ENCODE peak calls at places on chromosomes 1 and 21, in eight cellular contexts. W is coronary artery, K is osteocyte, O is uterus, F is GM06990, Q is DND-41, C is AG09319, R is fibroblast of pulmonary artery. Y is an unnamed sample.

GRCh38 chr1:206816390-206817287 is 44.3 kb upstream of the IL10 start:
- DNase-seq in O (peak), C (no peak), K (no peak), F (peak), W (no peak), Q (no peak), R (peak), Y (no peak)

GRCh38 chr1:212514782-212515181 is 82.1 kb downstream of the NENF start:
- DNase-seq in C (no peak), O (no peak), F (no peak), W (no peak), Q (no peak), R (no peak), K (no peak), Y (peak)

GRCh38 chr1:177355575-177355974 is 184.8 kb downstream of the BRINP2 start:
- DNase-seq in W (no peak), F (no peak), O (no peak), Q (peak), R (peak), K (no peak), C (no peak), Y (peak)

GRCh38 chr1:244918422-244919319 is 54.3 kb upstream of the HNRNPU start:
- DNase-seq in W (no peak), O (peak), Q (peak), F (peak), K (no peak), R (peak), C (no peak), Y (peak)

GRCh38 chr1:30955448-30956015 is 47.0 kb upstream of the SDC3 start:
- DNase-seq in W (no peak), F (no peak), Q (no peak), C (no peak), K (no peak), O (no peak), R (peak), Y (no peak)

GRCh38 chr1:66402194-66402593 is 131.8 kb upstream of the SGIP1 start:
- DNase-seq in K (no peak), W (peak), C (no peak), Q (peak), R (peak), F (peak), O (peak), Y (no peak)

GRCh38 chr1:111279144-111279543 is 11.5 kb upstream of the CHIA start:
- DNase-seq in O (no peak), F (no peak), W (no peak), Q (no peak), K (no peak), R (no peak), C (no peak), Y (no peak)

GRCh38 chr21:43819511-43820405 is 30.4 kb downstream of the RRP1 start:
- DNase-seq in Q (no peak), R (no peak), C (no peak), K (no peak), O (no peak), F (no peak), W (no peak), Y (no peak)

GRCh38 chr1:66947267-66947666 is 22.5 kb downstream of the MIER1 start:
- DNase-seq in K (no peak), Q (no peak), C (no peak), F (no peak), W (no peak), R (peak), O (no peak), Y (no peak)

GRCh38 chr1:55827350-55827749 is 612.2 kb upstream of the USP24 start:
- DNase-seq in F (no peak), W (no peak), O (peak), Q (no peak), R (peak), K (no peak), C (peak), Y (no peak)

GRCh38 chr1:212760126-212760823 is 31.3 kb downstream of the NSL1 start:
- DNase-seq in O (no peak), Q (peak), F (no peak), R (peak), K (no peak), W (no peak), C (no peak), Y (no peak)

GRCh38 chr1:65525297-65526048 is 105.0 kb downstream of the LEPR start:
- DNase-seq in W (no peak), C (no peak), Q (no peak), K (no peak), R (no peak), F (peak), O (no peak), Y (peak)

GRCh38 chr1:114320586-114320985 is 166.9 kb upstream of the SYT6 start:
- DNase-seq in O (no peak), W (no peak), K (no peak), R (peak), C (no peak), Q (no peak), F (no peak), Y (no peak)

GRCh38 chr1:48644950-48645605 is 131.6 kb downstream of the BEND5 start:
- DNase-seq in W (no peak), R (no peak), C (no peak), O (no peak), Q (no peak), F (no peak), K (no peak), Y (no peak)

GRCh38 chr1:206717237-206717989 is 32.7 kb downstream of the MAPKAPK2 start:
- DNase-seq in Q (no peak), W (no peak), C (no peak), R (peak), F (no peak), O (no peak), K (no peak), Y (no peak)

GRCh38 chr1:204442376-204443259 is 31.0 kb upstream of the PPP1R15B start:
- DNase-seq in W (no peak), Q (no peak), R (no peak), K (no peak), F (no peak), C (no peak), O (no peak), Y (no peak)

DNA sequence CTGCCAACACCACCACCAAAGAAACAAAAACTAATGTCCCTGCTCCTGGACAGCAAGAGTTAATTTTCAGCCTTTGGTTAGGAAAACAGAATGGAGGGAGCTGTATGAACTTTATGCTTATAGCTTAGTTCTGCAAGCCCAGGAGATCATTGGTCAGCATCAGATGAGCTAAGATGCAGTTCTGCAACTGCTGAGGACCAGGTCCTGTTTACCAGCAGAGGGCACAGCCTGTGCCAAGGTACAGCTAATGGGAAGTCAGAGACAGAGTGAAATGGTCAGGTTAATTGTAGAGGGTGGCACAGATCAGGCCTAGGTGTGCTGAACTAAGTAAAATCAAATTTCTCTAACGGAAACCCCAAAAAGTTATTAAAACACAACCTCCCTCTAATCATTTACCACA is 161.3 kb downstream of the ROR1 start:
- DNase-seq in O (no peak), Q (no peak), K (no peak), R (peak), C (no peak), F (no peak), W (no peak), Y (no peak)
- TF ChIP-seq CTCF in O (no peak), Q (no peak), K (peak), R (peak), C (peak), F (peak), W (peak), Y (peak)

GRCh38 chr1:25031966-25032667 is 102.0 kb upstream of the RUNX3 start:
- DNase-seq in K (no peak), O (no peak), C (no peak), W (no peak), R (peak), F (peak), Q (no peak), Y (no peak)
- TF ChIP-seq CTCF in K (no peak), O (no peak), C (no peak), W (no peak), R (no peak), F (peak), Q (no peak), Y (no peak)

GRCh38 chr1:153400244-153400643 is 9.4 kb upstream of the S100A8 start:
- DNase-seq in R (peak), Q (no peak), K (no peak), C (no peak), F (no peak), W (peak), O (no peak), Y (no peak)
- TF ChIP-seq CTCF in R (peak), Q (peak), K (no peak), C (peak), F (peak), W (no peak), O (no peak), Y (no peak)

GRCh38 chr1:32925360-32926142 is 24.4 kb upstream of the TMEM54 start:
- DNase-seq in F (no peak), W (no peak), C (no peak), K (no peak), R (peak), Q (no peak), O (peak), Y (no peak)
- TF ChIP-seq CTCF in F (peak), W (no peak), C (no peak), K (no peak), R (no peak), Q (no peak), O (no peak), Y (no peak)

DNA sequence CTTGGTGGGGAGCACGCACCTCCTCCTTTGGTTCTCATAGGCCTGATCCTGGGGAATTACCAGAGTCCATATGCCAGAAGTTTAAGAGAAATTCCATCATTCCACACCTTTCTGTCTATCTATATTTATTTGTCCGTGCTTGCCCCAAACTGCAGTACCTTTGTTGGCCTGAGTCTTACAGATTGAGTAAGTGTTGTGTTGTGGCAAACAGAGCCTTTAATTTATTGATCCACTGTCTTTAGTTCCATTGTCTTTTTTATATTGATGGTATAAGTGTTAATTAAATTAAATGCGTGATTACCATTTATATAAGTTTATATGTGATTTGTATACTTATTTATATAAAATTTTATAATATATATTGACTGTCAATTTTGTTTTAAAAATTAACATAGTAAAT is 4.9 kb downstream of the SH3BGR start:
- DNase-seq in O (no peak), Q (no peak), R (peak), F (no peak), W (no peak), K (no peak), C (no peak), Y (no peak)
- TF ChIP-seq CTCF in O (no peak), Q (peak), R (peak), F (no peak), W (no peak), K (peak), C (no peak), Y (peak)

DNA sequence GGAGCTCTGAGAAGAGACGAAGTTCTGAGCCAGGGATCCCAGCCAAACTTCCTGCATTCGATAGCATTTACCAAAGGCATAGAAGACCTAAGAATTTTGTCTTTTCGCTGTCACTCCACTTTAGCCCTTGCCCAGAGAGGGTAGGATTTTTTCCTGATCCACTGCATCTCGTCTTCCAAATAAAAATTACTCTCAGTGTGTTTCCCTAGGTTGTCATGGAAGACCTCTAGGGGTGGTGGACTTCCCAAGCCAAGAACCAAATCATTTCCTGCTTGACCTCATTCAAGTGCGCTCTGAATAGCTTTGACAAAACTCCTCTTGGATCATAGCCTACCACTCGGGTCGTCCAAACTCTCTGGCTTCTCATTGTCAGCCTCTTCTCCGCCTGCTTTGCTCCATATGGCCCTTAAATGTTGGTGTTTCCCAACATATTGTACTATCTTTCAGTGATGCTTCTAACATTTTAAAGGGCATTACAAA is 444 bp upstream of the C1orf52 start:
- DNase-seq in R (peak), K (no peak), F (no peak), C (no peak), Q (no peak), W (no peak), O (peak), Y (no peak)
- TF ChIP-seq CTCF in R (no peak), K (no peak), F (no peak), C (no peak), Q (no peak), W (no peak), O (no peak), Y (no peak)

GRCh38 chr1:94528271-94528670 is 13.3 kb downstream of the F3 start:
- DNase-seq in Q (no peak), R (no peak), W (no peak), F (no peak), K (no peak), C (no peak), O (no peak), Y (no peak)

GRCh38 chr1:94527447-94528031 is 14.0 kb downstream of the F3 start:
- DNase-seq in O (no peak), K (no peak), R (no peak), C (no peak), Q (no peak), W (no peak), F (no peak), Y (no peak)

GRCh38 chr1:94526152-94526551 is 15.4 kb downstream of the F3 start:
- DNase-seq in O (no peak), R (no peak), W (no peak), K (no peak), F (no peak), C (no peak), Q (no peak), Y (no peak)

GRCh38 chr1:94526581-94526980 is 15.0 kb downstream of the F3 start:
- DNase-seq in R (no peak), W (no peak), Q (no peak), F (no peak), K (no peak), C (no peak), O (no peak), Y (no peak)

DNA sequence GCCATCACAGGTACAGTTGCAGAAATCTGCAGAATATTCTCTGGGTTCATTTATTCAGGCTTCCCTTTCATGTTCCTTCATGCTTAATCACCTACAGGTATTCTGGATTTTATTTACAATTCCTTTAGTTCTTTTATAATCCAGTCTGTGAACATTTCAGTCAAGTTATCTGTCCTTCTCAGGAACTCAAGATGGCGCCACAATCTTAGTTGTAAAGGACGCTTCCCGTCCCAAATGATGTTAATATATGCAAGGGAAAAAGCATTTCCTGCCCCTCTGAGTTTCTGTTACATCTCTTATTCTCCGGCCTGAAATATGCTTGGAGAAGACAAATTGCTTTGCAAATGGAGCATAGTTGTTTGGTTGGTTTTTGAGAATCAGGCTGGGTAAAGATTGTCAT is 19.3 kb downstream of the F3 start:
- DNase-seq in Q (peak), K (no peak), O (peak), R (peak), C (peak), F (no peak), W (no peak), Y (no peak)
- TF ChIP-seq CTCF in Q (peak), K (peak), O (peak), R (peak), C (peak), F (no peak), W (peak), Y (peak)